ENCODE peak calls at places on chromosomes 6 and 20, in ten cellular contexts. L is skeletal muscle cell, C is activated gamma-delta T cell, B is C1 segment of cervical spinal cord, R is ascending aorta, Y is right cardiac atrium, U is posterior vena cava, Z is OCI-LY7, O is mesothelial cell of epicardium, W is NCI-H2081. J is an unnamed sample.

GRCh38 chr6:97687916-97688315 is 404.9 kb upstream of the MMS22L start:
- DNase-seq in O (no peak), L (no peak), U (no peak), R (no peak), W (no peak), Y (no peak), C (no peak), B (no peak), Z (no peak), J (no peak)

GRCh38 chr6:106642476-106642875 is 13.1 kb downstream of the QRSL1 start:
- DNase-seq in Z (no peak), C (no peak), L (no peak), B (no peak), O (no peak), Y (no peak), R (no peak), W (no peak), U (no peak), J (no peak)

GRCh38 chr6:17059820-17060219 is 42.0 kb upstream of the STMND1 start:
- DNase-seq in Z (no peak), W (no peak), U (no peak), O (no peak), B (no peak), Y (no peak), R (no peak), C (no peak), L (no peak), J (no peak)

GRCh38 chr6:56594699-56595098 is 48.0 kb downstream of the DST start:
- DNase-seq in R (no peak), C (no peak), O (no peak), U (no peak), B (no peak), L (no peak), W (peak), Z (peak), Y (peak), J (no peak)

GRCh38 chr6:108876929-108877775 is 28.9 kb downstream of the ARMC2 start:
- DNase-seq in C (no peak), O (no peak), L (peak), Z (no peak), B (no peak), U (peak), Y (peak), R (peak), W (no peak), J (no peak)

GRCh38 chr6:161233986-161234620 is 39.8 kb downstream of the AGPAT4 start:
- DNase-seq in O (peak), Y (peak), L (peak), B (no peak), C (no peak), R (no peak), Z (no peak), U (peak), W (no peak), J (no peak)

GRCh38 chr6:70705772-70706171 is 38.1 kb downstream of the SMAP1 start:
- DNase-seq in R (no peak), O (no peak), Z (no peak), B (no peak), C (no peak), W (no peak), Y (no peak), U (no peak), L (no peak), J (no peak)

GRCh38 chr6:41103792-41104324 is 31.1 kb downstream of the NFYA start:
- DNase-seq in Z (no peak), O (no peak), L (no peak), C (no peak), R (no peak), W (no peak), B (no peak), Y (no peak), U (no peak), J (no peak)

GRCh38 chr6:62324817-62325216 is 38.8 kb upstream of the KHDRBS2 start:
- DNase-seq in C (no peak), Y (no peak), L (no peak), R (no peak), O (no peak), Z (no peak), W (no peak), B (no peak), U (no peak), J (no peak)

GRCh38 chr6:153564803-153565202 is 433.7 kb upstream of the RGS17 start:
- DNase-seq in L (no peak), C (no peak), B (no peak), Y (no peak), O (no peak), R (no peak), W (no peak), U (no peak), Z (no peak), J (no peak)

GRCh38 chr20:1477896-1478490 is 11.3 kb upstream of the NSFL1C start:
- DNase-seq in C (no peak), O (no peak), Y (no peak), U (no peak), B (no peak), L (no peak), Z (no peak), W (no peak), R (no peak), J (no peak)

GRCh38 chr6:80460396-80460912 is 354.0 kb downstream of the BCKDHB start:
- DNase-seq in L (no peak), R (no peak), Y (no peak), B (no peak), W (no peak), C (no peak), U (no peak), O (no peak), Z (no peak), J (no peak)

GRCh38 chr20:57592263-57593092 is 27.7 kb downstream of the ZBP1 start:
- DNase-seq in W (no peak), L (no peak), Y (no peak), Z (no peak), O (no peak), B (no peak), U (no peak), R (no peak), C (no peak), J (no peak)

GRCh38 chr6:169227116-169227515 is 26.5 kb downstream of the THBS2 start:
- DNase-seq in B (no peak), W (no peak), Y (no peak), O (no peak), C (no peak), L (no peak), U (no peak), R (no peak), Z (no peak), J (no peak)

GRCh38 chr6:11654876-11655275 is 117.3 kb downstream of the TMEM170B start:
- DNase-seq in Z (no peak), L (no peak), U (no peak), B (no peak), Y (no peak), O (no peak), C (no peak), R (no peak), W (no peak), J (no peak)

GRCh38 chr6:167125950-167126349 is 3.1 kb downstream of the CCR6 start:
- DNase-seq in W (no peak), B (no peak), U (no peak), L (no peak), Z (no peak), C (no peak), Y (no peak), O (no peak), R (no peak), J (no peak)

GRCh38 chr20:38114353-38114791 is 50.7 kb downstream of the TGM2 start:
- DNase-seq in C (no peak), W (no peak), L (no peak), O (no peak), B (no peak), R (no peak), Z (no peak), U (no peak), Y (peak), J (no peak)

GRCh38 chr6:106477790-106478189 is 117.3 kb downstream of the CRYBG1 start:
- DNase-seq in U (no peak), Z (no peak), Y (peak), O (no peak), B (no peak), L (no peak), W (no peak), C (no peak), R (no peak), J (no peak)

GRCh38 chr20:64035933-64036345 is at the start of gene C20orf204:
- DNase-seq in R (no peak), Z (no peak), U (no peak), L (no peak), W (no peak), C (no peak), O (no peak), B (no peak), Y (no peak), J (no peak)

GRCh38 chr6:144077881-144078280 is 17.5 kb downstream of the SF3B5 start:
- DNase-seq in R (no peak), O (no peak), C (no peak), Z (no peak), L (no peak), Y (no peak), B (no peak), U (no peak), W (no peak), J (no peak)

GRCh38 chr6:64691069-64691468 is 1016.0 kb downstream of the EYS start:
- DNase-seq in C (no peak), B (no peak), W (no peak), U (no peak), R (no peak), Z (no peak), Y (no peak), L (no peak), O (no peak), J (no peak)

GRCh38 chr6:29419516-29419915 is 4.8 kb downstream of the OR12D1 start:
- DNase-seq in B (no peak), Y (no peak), O (no peak), U (no peak), R (no peak), C (no peak), Z (no peak), L (no peak), W (no peak), J (no peak)

GRCh38 chr6:44940367-44940766 is 387.8 kb upstream of the RUNX2 start:
- DNase-seq in C (no peak), L (no peak), Z (no peak), Y (no peak), W (no peak), U (no peak), O (no peak), B (no peak), R (no peak), J (no peak)

GRCh38 chr6:87702589-87702945 is 534 bp upstream of the AKIRIN2 start:
- DNase-seq in Z (peak), U (no peak), O (no peak), C (no peak), B (no peak), L (peak), W (no peak), R (no peak), Y (no peak), J (no peak)

GRCh38 chr20:1761116-1761515 is 103.5 kb upstream of the SIRPG start:
- DNase-seq in O (no peak), Z (no peak), Y (no peak), C (no peak), W (no peak), B (no peak), L (peak), U (no peak), R (no peak), J (no peak)

GRCh38 chr6:41503841-41504525 is 42.2 kb upstream of the FOXP4 start:
- DNase-seq in C (no peak), L (no peak), B (no peak), R (peak), W (no peak), U (no peak), Z (no peak), O (peak), Y (peak), J (no peak)

GRCh38 chr20:35600176-35600995 is 15.2 kb upstream of the SPAG4 start:
- DNase-seq in R (no peak), U (peak), Z (no peak), Y (no peak), C (no peak), O (no peak), W (no peak), B (no peak), L (no peak), J (no peak)

GRCh38 chr20:33791021-33791420 is 20.1 kb upstream of the CHMP4B start:
- DNase-seq in L (no peak), O (no peak), U (peak), Z (no peak), W (no peak), C (no peak), Y (no peak), R (no peak), B (no peak), J (no peak)

GRCh38 chr20:54642733-54643667 is 167.6 kb downstream of the DOK5 start:
- DNase-seq in L (no peak), W (no peak), R (no peak), C (no peak), O (no peak), B (no peak), U (no peak), Z (no peak), Y (no peak), J (no peak)

GRCh38 chr6:127100510-127101140 is 17.8 kb upstream of the RSPO3 start:
- DNase-seq in Z (no peak), C (no peak), L (no peak), U (no peak), B (no peak), R (no peak), O (no peak), W (no peak), Y (no peak), J (no peak)

GRCh38 chr6:106069478-106069877 is 16.7 kb upstream of the PRDM1 start:
- DNase-seq in O (peak), Z (no peak), U (no peak), L (peak), Y (no peak), C (no peak), B (no peak), R (no peak), W (peak), J (no peak)

GRCh38 chr20:4688342-4688741 is 33.4 kb upstream of the PRND start:
- DNase-seq in Y (no peak), B (no peak), R (no peak), L (no peak), U (no peak), Z (no peak), W (no peak), O (no peak), C (no peak), J (no peak)

GRCh38 chr6:6840831-6841263 is 252.3 kb downstream of the LY86 start:
- DNase-seq in O (peak), Z (no peak), W (no peak), U (no peak), B (no peak), R (no peak), L (no peak), C (no peak), Y (no peak), J (no peak)

GRCh38 chr20:63094767-63095499 is 88.2 kb upstream of the BHLHE23 start:
- DNase-seq in W (no peak), L (no peak), Z (no peak), B (no peak), O (no peak), U (peak), R (peak), Y (no peak), C (no peak), J (peak)